ENCODE peak calls at places on chromosomes 12 and 14, in nine cellular contexts. H is T-cell; M is CD8-positive, alpha-beta T cell; I is neural crest cell; K is HEK293T; Y is GM12864; Z is NCI-H510A; O is stimulated activated naive B cell treated with anti-CD40 and anti-IgM and Interleukin-4, amounts not matched to agents 10 μg/mL and 1 μg/mL and 100 μg/mL, for 72 hours; S is EH. F is an unnamed sample.

GRCh38 chr14:33691907-33692306 is 259.0 kb downstream of the EGLN3 start:
- DNase-seq in H (no peak), M (no peak), I (no peak), K (no peak), Y (no peak), Z (no peak), O (no peak), S (no peak), F (no peak)

GRCh38 chr14:54762296-54762695 is 140.3 kb downstream of the GCH1 start:
- DNase-seq in H (no peak), M (no peak), I (no peak), K (no peak), Y (no peak), Z (no peak), O (no peak), S (peak; percentile 42), F (no peak)

GRCh38 chr14:66330916-66331315 is 155.3 kb upstream of the CCDC196 start:
- DNase-seq in H (no peak), M (no peak), I (no peak), K (no peak), Y (no peak), Z (no peak), O (no peak), S (peak; percentile 9), F (no peak)

GRCh38 chr14:24283796-24284460 is 12.5 kb upstream of the RABGGTA start:
- DNase-seq in H (no peak), M (no peak), I (no peak), K (no peak), Y (no peak), Z (no peak), O (no peak), S (no peak), F (no peak)

GRCh38 chr14:56156096-56156495 is 37.9 kb downstream of the PELI2 start:
- DNase-seq in H (no peak), M (no peak), I (no peak), K (no peak), Y (no peak), Z (no peak), O (no peak), S (peak; percentile 68), F (no peak)

GRCh38 chr12:461425-461824 is 1.7 kb downstream of the B4GALNT3 start:
- DNase-seq in H (no peak), M (no peak), I (no peak), K (no peak), Y (no peak), Z (no peak), O (no peak), S (no peak), F (no peak)

GRCh38 chr12:55955344-55955743 is 10.5 kb downstream of the PMEL start:
- DNase-seq in H (no peak), M (no peak), I (no peak), K (no peak), Y (no peak), Z (no peak), O (no peak), S (no peak), F (no peak)

GRCh38 chr14:94342334-94342934 is 19.3 kb upstream of the SERPINA6 start:
- DNase-seq in H (no peak), M (no peak), I (no peak), K (no peak), Y (no peak), Z (no peak), O (no peak), S (peak; percentile 99), F (peak; percentile 92)

GRCh38 chr14:99519931-99520421 is 38.8 kb downstream of the CCNK start:
- DNase-seq in H (no peak), M (no peak), I (no peak), K (no peak), Y (no peak), Z (no peak), O (no peak), S (no peak), F (no peak)

GRCh38 chr12:93536766-93537515 is 35.5 kb upstream of the SOCS2 start:
- DNase-seq in H (no peak), M (no peak), I (no peak), K (no peak), Y (peak; percentile 21), Z (no peak), O (no peak), S (peak; percentile 83), F (peak; percentile 66)

GRCh38 chr12:38370311-38370710 is 53.7 kb downstream of the ALG10B start:
- DNase-seq in H (no peak), M (no peak), I (no peak), K (no peak), Y (no peak), Z (no peak), O (no peak), S (no peak), F (no peak)

GRCh38 chr12:98896938-98897337 is 251.8 kb downstream of the APAF1 start:
- DNase-seq in H (no peak), M (no peak), I (peak; percentile 8), K (no peak), Y (no peak), Z (no peak), O (no peak), S (peak; percentile 2), F (no peak)

GRCh38 chr12:65568517-65568916 is 255.8 kb upstream of the HMGA2 start:
- DNase-seq in H (no peak), M (no peak), I (no peak), K (no peak), Y (no peak), Z (no peak), O (no peak), S (peak; percentile 56), F (peak; percentile 11)

F was measured in HFFc6.